ENCODE peak calls at places on chromosomes 13 and 19, in ten cellular contexts. G, U, Y, W, F, M, P, Z, H and J are unnamed samples.

GRCh38 chr19:40249201-40249600 is 22.7 kb upstream of the CCNP start:
- DNase-seq in M (no peak), U (no peak), P (no peak), Z (no peak), G (no peak), W (no peak), Y (no peak), F (no peak), H (no peak), J (no peak)

GRCh38 chr13:45441633-45442032 is 23.1 kb upstream of the COG3 start:
- DNase-seq in U (no peak), F (peak), Z (peak), Y (no peak), P (peak), W (no peak), G (no peak), M (peak), H (no peak), J (no peak)

GRCh38 chr13:27854606-27855005 is 62.3 kb downstream of the GSX1 start:
- DNase-seq in W (no peak), G (no peak), P (peak), U (no peak), Z (no peak), M (no peak), H (no peak), F (no peak), Y (no peak), J (no peak)

GRCh38 chr19:2544576-2545415 is 68.9 kb downstream of the GADD45B start:
- DNase-seq in F (no peak), H (no peak), P (no peak), Z (no peak), W (no peak), M (no peak), U (no peak), Y (no peak), G (no peak), J (no peak)

GRCh38 chr13:113729329-113730019 is 29.6 kb upstream of the TMEM255B start:
- DNase-seq in M (no peak), P (no peak), Y (no peak), G (no peak), U (no peak), H (no peak), W (no peak), Z (no peak), F (no peak), J (no peak)

GRCh38 chr13:25062479-25062878 is 33.5 kb upstream of the PABPC3 start:
- DNase-seq in M (no peak), F (no peak), P (no peak), H (no peak), U (no peak), W (peak), G (no peak), Z (no peak), Y (no peak), J (no peak)

GRCh38 chr19:10508707-10509106 is 5.6 kb upstream of the KEAP1 start:
- DNase-seq in W (no peak), H (no peak), P (peak), Y (no peak), Z (no peak), G (no peak), F (peak), U (no peak), M (no peak), J (no peak)

GRCh38 chr19:38975214-38975860 is at the start of gene FBXO17:
- DNase-seq in G (no peak), F (peak), Y (no peak), U (peak), H (peak), Z (peak), W (peak), P (peak), M (peak), J (peak)

GRCh38 chr19:32924200-32924599 is 47.6 kb downstream of the CEP89 start:
- DNase-seq in W (no peak), F (peak), G (no peak), Z (no peak), H (no peak), M (peak), U (peak), P (no peak), Y (no peak), J (no peak)

GRCh38 chr13:113734826-113735125 is 24.2 kb upstream of the TMEM255B start:
- DNase-seq in W (no peak), Y (no peak), Z (no peak), H (no peak), M (no peak), U (no peak), G (no peak), P (no peak), F (no peak), J (no peak)